ENCODE peak calls at places on chromosomes 5 and 9, in eight cellular contexts. One of them, this sample, is unnamed.

GRCh38 chr5:80139573-80139972 is 104.4 kb downstream of the THBS4 start:
- DNase-seq in aorta: no peak
- DNase-seq in nephron progenitor cell: no peak
- DNase-seq in fibroblast of pulmonary artery: no peak
- DNase-seq in fibroblast of mammary gland: no peak
- DNase-seq in NCI-H2081: no peak
- DNase-seq in AG04450: no peak
- DNase-seq in omental fat pad: no peak
- DNase-seq in this sample: no peak

GRCh38 chr5:141319202-141319601 is 1.4 kb downstream of the TAF7 start:
- DNase-seq in fibroblast of pulmonary artery: no peak
- DNase-seq in omental fat pad: no peak
- DNase-seq in fibroblast of mammary gland: no peak
- DNase-seq in NCI-H2081: no peak
- DNase-seq in aorta: no peak
- DNase-seq in nephron progenitor cell: no peak
- DNase-seq in AG04450: no peak
- DNase-seq in this sample: no peak

GRCh38 chr5:41908374-41909079 is 4.4 kb downstream of the RIMOC1 start:
- DNase-seq in fibroblast of mammary gland: peak; percentile 73
- DNase-seq in fibroblast of pulmonary artery: peak; percentile 55
- DNase-seq in AG04450: peak; percentile 29
- DNase-seq in omental fat pad: no peak
- DNase-seq in aorta: no peak
- DNase-seq in NCI-H2081: no peak
- DNase-seq in nephron progenitor cell: no peak
- DNase-seq in this sample: no peak

GRCh38 chr9:37466037-37466709 is 923 bp upstream of the ZBTB5 start:
- DNase-seq in omental fat pad: peak; percentile 48
- DNase-seq in nephron progenitor cell: peak; percentile 78
- DNase-seq in fibroblast of mammary gland: no peak
- DNase-seq in aorta: peak; percentile 90
- DNase-seq in AG04450: peak; percentile 61
- DNase-seq in fibroblast of pulmonary artery: peak; percentile 82
- DNase-seq in NCI-H2081: peak; percentile 85
- DNase-seq in this sample: no peak

GRCh38 chr5:83972236-83972635 is 251.6 kb upstream of the HAPLN1 start:
- DNase-seq in omental fat pad: no peak
- DNase-seq in nephron progenitor cell: peak; percentile 3
- DNase-seq in AG04450: no peak
- DNase-seq in NCI-H2081: no peak
- DNase-seq in fibroblast of pulmonary artery: no peak
- DNase-seq in aorta: no peak
- DNase-seq in fibroblast of mammary gland: peak; percentile 25
- DNase-seq in this sample: no peak

GRCh38 chr5:39175273-39175955 is 43.9 kb downstream of the FYB1 start:
- DNase-seq in fibroblast of mammary gland: no peak
- DNase-seq in fibroblast of pulmonary artery: no peak
- DNase-seq in AG04450: no peak
- DNase-seq in NCI-H2081: no peak
- DNase-seq in omental fat pad: no peak
- DNase-seq in nephron progenitor cell: no peak
- DNase-seq in aorta: no peak
- DNase-seq in this sample: no peak

GRCh38 chr9:133828338-133828997 is 90.3 kb upstream of the SARDH start:
- DNase-seq in aorta: no peak
- DNase-seq in nephron progenitor cell: no peak
- DNase-seq in AG04450: no peak
- DNase-seq in NCI-H2081: no peak
- DNase-seq in fibroblast of mammary gland: no peak
- DNase-seq in fibroblast of pulmonary artery: no peak
- DNase-seq in omental fat pad: no peak
- DNase-seq in this sample: no peak

GRCh38 chr9:95107001-95107749 is 210.3 kb downstream of the FANCC start:
- DNase-seq in omental fat pad: no peak
- DNase-seq in AG04450: peak; percentile 44
- DNase-seq in NCI-H2081: no peak
- DNase-seq in fibroblast of mammary gland: peak; percentile 47
- DNase-seq in aorta: peak; percentile 84
- DNase-seq in fibroblast of pulmonary artery: peak; percentile 69
- DNase-seq in nephron progenitor cell: no peak
- DNase-seq in this sample: no peak

GRCh38 chr9:129208191-129209091 is 30.4 kb upstream of the IER5L start:
- DNase-seq in fibroblast of mammary gland: no peak
- DNase-seq in aorta: no peak
- DNase-seq in AG04450: no peak
- DNase-seq in fibroblast of pulmonary artery: no peak
- DNase-seq in nephron progenitor cell: peak; percentile 64
- DNase-seq in omental fat pad: no peak
- DNase-seq in NCI-H2081: no peak
- DNase-seq in this sample: no peak

GRCh38 chr9:92146610-92147009 is 31.4 kb upstream of the SPTLC1 start:
- DNase-seq in fibroblast of pulmonary artery: peak; percentile 61
- DNase-seq in NCI-H2081: no peak
- DNase-seq in nephron progenitor cell: no peak
- DNase-seq in fibroblast of mammary gland: peak; percentile 40
- DNase-seq in aorta: no peak
- DNase-seq in omental fat pad: no peak
- DNase-seq in AG04450: no peak
- DNase-seq in this sample: no peak

GRCh38 chr5:11182441-11183080 is 421.5 kb upstream of the DAP start:
- DNase-seq in aorta: no peak
- DNase-seq in fibroblast of pulmonary artery: peak; percentile 31
- DNase-seq in AG04450: no peak
- DNase-seq in NCI-H2081: peak; percentile 71
- DNase-seq in fibroblast of mammary gland: peak; percentile 39
- DNase-seq in omental fat pad: no peak
- DNase-seq in nephron progenitor cell: peak; percentile 16
- DNase-seq in this sample: peak; percentile 54

GRCh38 chr9:88748566-88749238 is 213.7 kb downstream of the NXNL2 start:
- DNase-seq in AG04450: no peak
- DNase-seq in NCI-H2081: no peak
- DNase-seq in nephron progenitor cell: no peak
- DNase-seq in omental fat pad: no peak
- DNase-seq in fibroblast of mammary gland: peak; percentile 94
- DNase-seq in fibroblast of pulmonary artery: peak; percentile 92
- DNase-seq in aorta: no peak
- DNase-seq in this sample: no peak

GRCh38 chr5:28580616-28581015 is 1542.2 kb upstream of the CDH9 start:
- DNase-seq in fibroblast of mammary gland: peak; percentile 16
- DNase-seq in nephron progenitor cell: no peak
- DNase-seq in fibroblast of pulmonary artery: peak; percentile 62
- DNase-seq in aorta: no peak
- DNase-seq in NCI-H2081: no peak
- DNase-seq in AG04450: no peak
- DNase-seq in omental fat pad: no peak
- DNase-seq in this sample: no peak

GRCh38 chr9:108815156-108815555 is 40.6 kb downstream of the ACTL7B start:
- DNase-seq in NCI-H2081: no peak
- DNase-seq in fibroblast of mammary gland: no peak
- DNase-seq in fibroblast of pulmonary artery: no peak
- DNase-seq in omental fat pad: no peak
- DNase-seq in nephron progenitor cell: no peak
- DNase-seq in aorta: no peak
- DNase-seq in AG04450: no peak
- DNase-seq in this sample: no peak

GRCh38 chr9:36029765-36030528 is 6.8 kb upstream of the RECK start:
- DNase-seq in aorta: no peak
- DNase-seq in omental fat pad: no peak
- DNase-seq in fibroblast of mammary gland: peak; percentile 99
- DNase-seq in nephron progenitor cell: no peak
- DNase-seq in AG04450: peak; percentile 94
- DNase-seq in fibroblast of pulmonary artery: peak; percentile 97
- DNase-seq in NCI-H2081: no peak
- DNase-seq in this sample: no peak

This sample was measured in NCI-H2171.